ENCODE peak calls at places on chromosomes 1 and 21, in seven cellular contexts. K is nephron progenitor cell; Y is transverse colon; E is IMR-90; T is activated CD8-positive, alpha-beta T cell treated with anti-CD3 and anti-CD28 coated beads for 36 hours; O is foreskin fibroblast; M is GM06990. G is an unnamed sample.

GRCh38 chr1:25770541-25771245 is 29.3 kb upstream of the SELENON start:
- DNase-seq in T (peak; percentile 39), O (no peak), E (no peak), Y (no peak), K (peak; percentile 49), M (no peak), G (no peak)

GRCh38 chr21:34510148-34511142 is 1.6 kb downstream of the KCNE1 start:
- DNase-seq in K (peak; percentile 62), M (peak; percentile 49), E (peak; percentile 68), Y (peak; percentile 88), O (peak; percentile 81), T (peak; percentile 82), G (no peak)

GRCh38 chr1:235831148-235831547 is 35.6 kb downstream of the LYST start:
- DNase-seq in O (peak; percentile 84), M (peak; percentile 22), E (peak; percentile 84), T (peak; percentile 77), K (no peak), Y (no peak), G (no peak)

GRCh38 chr1:182069028-182069466 is 7.5 kb upstream of the ZNF648 start:
- DNase-seq in Y (peak; percentile 54), M (no peak), E (peak; percentile 14), K (peak; percentile 83), T (peak; percentile 43), O (peak; percentile 50), G (no peak)

GRCh38 chr1:210233495-210234253 is 1.1 kb downstream of the SERTAD4 start:
- DNase-seq in K (peak; percentile 61), T (peak; percentile 64), M (no peak), E (peak; percentile 52), O (peak; percentile 83), Y (peak; percentile 54), G (no peak)

GRCh38 chr21:42447182-42447581 is 43.5 kb downstream of the UBASH3A start:
- DNase-seq in T (no peak), K (no peak), M (no peak), E (no peak), O (no peak), Y (no peak), G (no peak)

GRCh38 chr1:11448375-11449085 is 30.4 kb upstream of the DISP3 start:
- DNase-seq in T (no peak), Y (no peak), E (no peak), M (no peak), K (no peak), O (peak; percentile 46), G (no peak)

GRCh38 chr1:15919316-15919715 is 56.6 kb downstream of the ZBTB17 start:
- DNase-seq in O (peak; percentile 36), E (peak; percentile 84), M (no peak), K (no peak), Y (no peak), T (peak; percentile 94), G (no peak)

GRCh38 chr1:206136241-206136640 is 19.1 kb upstream of the AVPR1B start:
- DNase-seq in E (no peak), T (no peak), Y (no peak), K (no peak), O (no peak), M (no peak), G (no peak)

GRCh38 chr1:29532741-29533140 is 296.4 kb downstream of the PTPRU start:
- DNase-seq in E (no peak), M (no peak), K (no peak), Y (no peak), T (no peak), O (no peak), G (no peak)

GRCh38 chr1:154182342-154183044 is 9.4 kb downstream of the TPM3 start:
- DNase-seq in K (peak; percentile 56), T (peak; percentile 96), M (peak; percentile 81), Y (peak; percentile 86), E (peak; percentile 84), O (peak; percentile 90), G (peak; percentile 38)

GRCh38 chr1:247639381-247639981 is 34.1 kb downstream of the OR2G3 start:
- DNase-seq in E (peak; percentile 4), T (peak; percentile 64), Y (peak; percentile 90), M (peak; percentile 41), O (peak; percentile 1), K (no peak), G (no peak)

GRCh38 chr1:229552732-229553131 is 5.8 kb downstream of the ABCB10 start:
- DNase-seq in E (no peak), M (no peak), Y (no peak), O (no peak), K (no peak), T (no peak), G (no peak)

GRCh38 chr1:246503341-246503740 is 3.7 kb downstream of the SMYD3 start:
- DNase-seq in E (peak; percentile 33), Y (no peak), O (peak; percentile 16), M (no peak), T (no peak), K (no peak), G (no peak)

GRCh38 chr1:4108341-4108740 is 208.3 kb upstream of the C1orf174 start:
- DNase-seq in M (no peak), Y (no peak), K (peak; percentile 46), T (no peak), O (no peak), E (no peak), G (no peak)

GRCh38 chr1:178093150-178093957 is 550 bp upstream of the RASAL2 start:
- DNase-seq in T (peak; percentile 54), O (peak; percentile 99), Y (peak; percentile 91), E (peak; percentile 96), K (peak; percentile 90), M (peak; percentile 80), G (peak; percentile 54)

DNA sequence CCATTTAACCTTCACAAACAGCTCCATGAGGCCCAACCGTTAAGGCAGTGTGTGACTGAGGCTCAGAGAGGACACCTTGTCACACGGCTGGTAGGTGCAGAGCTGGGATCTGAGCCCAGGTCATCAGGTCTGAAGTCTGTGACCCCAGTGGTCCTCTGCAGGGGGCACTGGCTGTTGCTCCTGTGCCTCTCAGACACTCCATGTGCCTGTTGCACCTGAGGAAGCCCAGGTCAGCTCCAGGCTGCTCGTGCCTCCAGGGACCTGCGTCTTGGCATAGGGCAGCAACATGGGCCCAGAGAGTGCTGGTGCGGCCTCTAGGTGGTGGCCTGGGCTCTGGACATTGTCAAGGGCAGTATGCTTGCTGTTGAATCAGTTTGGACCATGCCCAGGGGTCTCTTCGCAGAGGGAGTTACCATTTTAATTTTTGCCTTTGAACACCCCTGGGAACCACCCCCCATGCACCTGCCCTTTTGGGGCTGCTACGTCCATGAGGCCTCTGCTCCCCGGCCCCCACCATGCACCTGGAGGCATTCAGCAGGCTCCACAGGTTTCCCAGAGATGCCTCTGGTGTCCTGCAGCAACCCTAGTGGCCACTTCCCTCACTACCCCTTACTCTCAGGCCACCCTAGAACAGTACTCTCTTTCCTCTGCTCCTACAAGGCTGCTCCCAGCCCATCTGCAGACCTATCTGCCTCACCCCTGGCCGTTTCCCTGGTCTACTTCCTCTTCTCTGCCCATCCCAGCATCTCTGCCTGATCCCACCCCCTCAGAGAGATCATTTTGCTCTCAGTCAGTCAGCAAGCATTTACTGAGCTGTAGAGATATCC is 25.2 kb upstream of the EPS8L3 start:
- DNase-seq in M (no peak), E (no peak), T (peak; percentile 30), Y (peak; percentile 16), O (no peak), K (no peak), G (no peak)
- TF ChIP-seq CTCF in M (peak; percentile 24), E (peak; percentile 41), T (no peak), Y (no peak), O (peak; percentile 42), K (peak; percentile 43), G (no peak)

GRCh38 chr1:12621346-12622320 is 3.6 kb upstream of the DHRS3 start:
- DNase-seq in T (no peak), Y (no peak), O (no peak), M (no peak), K (no peak), E (no peak), G (no peak)
- TF ChIP-seq CTCF in T (no peak), Y (no peak), O (no peak), M (no peak), K (no peak), E (no peak), G (no peak)

DNA sequence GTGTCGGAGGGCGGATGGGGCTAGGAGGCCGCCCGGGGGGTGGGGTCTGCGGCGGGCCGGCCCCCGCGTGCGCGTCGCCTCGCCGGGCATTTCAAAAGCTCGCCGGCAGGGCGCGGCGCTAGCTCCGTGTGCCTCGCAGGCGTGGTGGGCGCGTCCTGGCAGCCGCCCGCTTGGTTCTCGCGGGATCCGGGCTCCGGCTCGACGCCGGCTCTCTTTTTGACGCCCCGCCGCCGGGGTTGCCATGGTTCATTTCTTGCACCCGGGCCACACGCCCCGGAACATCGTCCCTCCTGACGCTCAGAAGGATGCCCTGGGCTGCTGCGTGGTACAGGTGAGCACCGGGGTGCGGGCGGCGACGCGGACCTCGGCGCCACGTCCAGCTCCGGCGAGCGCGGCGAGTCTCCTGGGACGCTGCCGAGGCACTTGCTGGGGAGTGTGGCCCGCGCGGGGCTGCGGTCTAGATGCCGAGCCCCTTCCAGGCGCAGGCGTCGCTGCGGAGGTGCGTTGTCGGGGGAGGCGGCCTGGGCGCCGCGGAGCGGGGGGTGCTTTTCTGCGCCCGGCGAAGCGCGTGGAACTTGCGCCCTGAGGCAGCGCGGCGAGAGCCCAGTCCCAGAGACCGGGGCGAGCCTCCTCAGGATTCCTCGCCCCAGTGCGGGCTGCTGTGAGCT is at the start of gene ZYG11A:
- DNase-seq in E (peak; percentile 77), M (peak; percentile 95), O (peak; percentile 91), T (peak; percentile 80), Y (peak; percentile 64), K (peak; percentile 81), G (peak; percentile 74)
- TF ChIP-seq CTCF in E (peak; percentile 44), M (no peak), O (peak; percentile 18), T (peak; percentile 53), Y (no peak), K (no peak), G (no peak)

DNA sequence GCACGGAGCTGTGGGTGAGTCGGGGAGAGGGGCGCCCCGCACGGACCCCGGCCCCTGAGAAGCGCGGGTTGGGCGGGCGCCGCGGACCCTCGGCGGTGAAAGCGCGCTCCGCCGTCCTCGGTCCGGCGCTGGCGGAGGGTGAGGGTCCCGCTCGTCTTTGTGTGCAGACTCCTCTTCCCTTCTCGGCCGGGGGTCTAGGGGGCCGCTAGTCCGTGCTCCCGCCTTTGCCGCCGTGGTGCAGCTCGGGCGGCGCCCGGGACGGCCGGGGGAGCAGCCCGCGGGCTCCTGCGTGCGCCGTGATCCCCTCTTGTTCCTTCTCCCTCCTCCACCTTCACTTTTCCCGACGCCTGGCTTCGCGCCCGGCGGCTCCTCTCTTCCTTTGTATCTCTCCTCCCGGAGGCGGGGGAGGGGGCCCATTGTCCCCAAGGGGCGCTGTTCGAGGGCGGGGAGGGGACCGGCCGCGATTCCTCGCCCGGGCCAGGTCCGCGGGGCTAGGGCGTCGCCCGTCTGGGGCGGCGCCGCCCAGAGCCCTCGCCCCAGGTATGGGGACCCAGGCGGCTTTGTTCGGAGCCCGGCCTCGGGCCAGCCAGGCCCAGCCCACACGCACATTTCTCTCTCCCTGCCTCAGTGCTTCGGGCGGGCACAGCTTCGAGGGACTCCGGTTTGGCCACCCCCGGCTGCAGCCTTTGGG is 519 bp downstream of the FNBP1L start:
- DNase-seq in T (peak; percentile 14), M (no peak), O (peak; percentile 58), E (no peak), K (peak; percentile 73), Y (peak; percentile 68), G (peak; percentile 35)
- TF ChIP-seq CTCF in T (no peak), M (no peak), O (no peak), E (no peak), K (no peak), Y (no peak), G (no peak)

G was measured in activated B cell treated with CpG ODN at 0.5 μM for 24 hours.